ENCODE peak calls at places on chromosomes 13 and 19, in eight cellular contexts. M, N, R, Q, D, V, C and B are unnamed samples.

GRCh38 chr19:37056776-37057175 is 21.5 kb upstream of the ZNF420 start:
- DNase-seq in V (no peak), C (no peak), Q (no peak), D (no peak), M (no peak), R (no peak), N (no peak), B (no peak)

GRCh38 chr19:51552608-51552995 is 18.5 kb upstream of the ZNF175 start:
- DNase-seq in M (no peak), D (no peak), Q (no peak), V (no peak), N (no peak), R (no peak), C (no peak), B (no peak)

GRCh38 chr19:29285878-29286277 is 72.9 kb upstream of the UQCRFS1 start:
- DNase-seq in V (no peak), R (peak; percentile 46), C (peak; percentile 65), D (no peak), M (no peak), N (peak; percentile 20), Q (peak; percentile 66), B (no peak)

GRCh38 chr13:43730642-43731041 is 56.1 kb downstream of the ENOX1 start:
- DNase-seq in M (peak; percentile 46), Q (no peak), R (no peak), D (no peak), N (peak; percentile 22), C (no peak), V (no peak), B (peak; percentile 9)

GRCh38 chr13:91133941-91134772 is 213.3 kb upstream of the MIR17HG start:
- DNase-seq in D (peak; percentile 42), V (peak; percentile 29), N (no peak), Q (peak; percentile 74), C (peak; percentile 33), R (peak; percentile 72), M (peak; percentile 4), B (no peak)

GRCh38 chr13:109737606-109738005 is 48.8 kb downstream of the IRS2 start:
- DNase-seq in R (no peak), V (no peak), D (no peak), Q (no peak), N (no peak), M (no peak), C (no peak), B (no peak)

GRCh38 chr13:69935043-69935442 is 172.6 kb upstream of the ATXN8OS start:
- DNase-seq in R (no peak), Q (no peak), V (no peak), C (peak; percentile 37), M (no peak), D (no peak), N (no peak), B (no peak)

GRCh38 chr13:30880756-30881155 is 25.3 kb upstream of the MEDAG start:
- DNase-seq in C (no peak), D (no peak), N (no peak), Q (no peak), V (peak; percentile 70), M (peak; percentile 81), R (no peak), B (peak; percentile 79)

GRCh38 chr19:7109678-7110289 is 40.3 kb downstream of the ZNF557 start:
- DNase-seq in V (no peak), C (no peak), D (no peak), R (no peak), N (no peak), Q (peak; percentile 87), M (no peak), B (no peak)

GRCh38 chr13:78972561-78972960 is 313.6 kb upstream of the OBI1 start:
- DNase-seq in R (no peak), C (no peak), V (no peak), M (no peak), N (no peak), D (no peak), Q (no peak), B (no peak)

DNA sequence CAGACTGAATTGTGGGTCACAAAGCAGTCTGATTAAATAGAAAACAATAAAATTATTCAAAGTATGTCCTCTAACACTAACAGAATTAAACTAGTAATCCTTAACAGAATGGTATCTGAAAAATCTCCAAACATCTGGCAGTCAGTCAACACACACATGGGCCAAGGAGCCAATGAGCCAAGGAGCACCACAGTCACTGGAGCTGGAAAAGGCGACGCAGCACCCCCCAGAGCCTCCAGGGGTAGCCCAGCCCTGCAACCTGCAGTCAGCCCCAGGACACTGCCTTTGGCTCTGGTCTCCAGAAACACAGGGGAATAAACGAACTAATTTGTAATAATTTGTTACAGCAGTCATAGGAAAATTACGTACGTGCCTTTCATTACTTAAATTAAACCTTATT is 12.3 kb downstream of the TUBGCP3 start:
- DNase-seq in R (no peak), D (no peak), C (peak; percentile 29), Q (peak; percentile 70), N (no peak), M (no peak), V (no peak), B (no peak)
- TF ChIP-seq CTCF in R (peak; percentile 15), D (no peak), C (no peak), Q (peak; percentile 25), N (no peak), M (no peak), V (no peak), B (peak; percentile 27)

GRCh38 chr19:55079400-55080038 is 3.9 kb downstream of the EPS8L1 start:
- DNase-seq in Q (no peak), D (no peak), N (no peak), M (no peak), V (no peak), C (no peak), R (no peak), B (no peak)

GRCh38 chr19:55078996-55079395 is 3.3 kb downstream of the EPS8L1 start:
- DNase-seq in M (no peak), V (no peak), R (no peak), N (no peak), Q (no peak), C (no peak), D (no peak), B (no peak)

GRCh38 chr19:55077106-55077505 is 1.4 kb downstream of the EPS8L1 start:
- DNase-seq in M (no peak), C (no peak), N (no peak), D (no peak), R (no peak), V (no peak), Q (no peak), B (no peak)

GRCh38 chr19:55075366-55075998 is at the start of gene EPS8L1:
- DNase-seq in M (no peak), N (no peak), R (no peak), C (peak; percentile 68), Q (peak; percentile 95), D (peak; percentile 89), V (no peak), B (no peak)

DNA sequence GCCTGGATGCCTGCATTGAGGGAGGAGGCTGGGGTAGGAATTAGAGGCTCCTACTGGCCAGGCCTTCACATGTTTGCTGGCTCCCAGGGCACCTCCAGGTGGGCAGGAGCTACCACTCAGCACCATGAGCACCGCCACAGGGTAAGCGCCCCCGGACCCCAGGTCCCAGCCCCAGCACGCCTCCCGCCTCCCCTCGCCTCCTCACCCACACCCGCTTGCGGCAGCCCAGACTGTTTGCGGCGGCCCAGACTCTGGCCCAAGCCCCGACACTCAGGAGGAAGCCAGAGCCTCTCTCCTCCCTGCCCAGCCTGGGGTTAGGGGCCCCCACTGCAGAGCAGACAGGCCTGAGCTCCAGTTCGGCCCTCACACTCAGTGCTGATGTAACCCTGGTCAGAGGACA is 652 bp downstream of the EPS8L1 start:
- DNase-seq in N (no peak), D (no peak), Q (no peak), C (no peak), M (no peak), V (no peak), R (no peak), B (no peak)
- H3K4me3 ChIP-seq in N (no peak overlapping the region), D (peak overlapping the region; percentile 42), Q (no peak overlapping the region), C (no peak overlapping the region), M (no peak overlapping the region), V (no peak overlapping the region), R (no peak overlapping the region), B (no peak overlapping the region)

DNA sequence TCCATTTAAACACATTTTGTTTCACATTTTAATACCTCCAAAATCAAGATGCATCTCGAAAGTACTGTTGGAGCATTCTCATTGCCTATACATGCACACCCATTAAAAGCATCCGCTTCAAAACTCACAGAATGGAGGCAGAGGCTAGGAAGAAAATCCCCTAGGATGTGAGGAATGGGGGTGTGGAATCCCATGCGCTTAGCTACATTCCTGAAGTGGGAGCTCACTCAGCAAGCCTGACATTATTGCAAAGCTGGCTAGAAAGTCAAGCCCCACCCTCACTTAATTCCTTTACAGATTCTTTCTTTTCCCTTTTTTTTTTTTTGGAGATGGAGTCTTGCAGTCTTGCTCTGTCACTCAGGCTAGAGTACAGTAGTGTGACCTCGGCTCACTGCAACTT is 4.6 kb upstream of the FAM32A start:
- DNase-seq in V (no peak), Q (peak; percentile 54), R (no peak), C (no peak), D (no peak), M (no peak), N (no peak), B (peak; percentile 63)
- H3K27me3 ChIP-seq in V (no peaks in the 10 kb centered on the region), Q (no peaks in the 10 kb centered on the region), R (peaks cover 32% of the 10 kb centered on the region), C (no peaks in the 10 kb centered on the region), D (no peaks in the 10 kb centered on the region), M (no peaks in the 10 kb centered on the region), N (no peaks in the 10 kb centered on the region), B (no peaks in the 10 kb centered on the region)

GRCh38 chr13:71316964-71317363 is 550.0 kb downstream of the DACH1 start:
- DNase-seq in R (no peak), Q (no peak), D (no peak), C (no peak), N (no peak), V (no peak), M (no peak), B (no peak)

DNA sequence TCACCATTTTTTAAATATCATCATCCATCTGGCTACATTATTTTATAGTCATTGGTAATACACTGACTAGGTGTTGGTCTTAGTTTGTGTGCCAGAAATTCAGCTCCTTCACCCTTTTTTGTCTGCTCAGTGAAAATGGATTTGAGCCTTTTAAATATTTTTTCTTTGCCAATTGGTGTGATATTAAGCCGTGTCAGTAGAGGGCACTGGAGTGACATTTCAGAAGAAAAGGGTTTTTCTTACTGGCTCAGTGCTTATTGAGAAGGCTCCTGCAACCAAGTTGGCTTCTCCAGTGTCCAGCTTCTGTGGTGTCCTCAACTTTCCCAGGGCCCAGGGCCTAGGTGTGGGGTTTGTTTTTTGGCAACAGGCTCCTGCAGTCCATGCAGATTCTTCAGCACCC is 546.6 kb downstream of the DACH1 start:
- DNase-seq in C (peak; percentile 51), D (no peak), V (no peak), R (peak; percentile 16), N (no peak), Q (peak; percentile 64), M (peak; percentile 7), B (no peak)
- TF ChIP-seq CTCF in C (peak; percentile 46), D (no peak), V (no peak), R (peak; percentile 45), N (no peak), Q (peak; percentile 68), M (peak; percentile 65), B (peak; percentile 47)